ENCODE peak calls at places on chromosomes 7 and 10, in ten cellular contexts. One of them, this sample, is unnamed.
A peak's percentile ranks its signal among the peaks of the same experiment; 100 is the strongest.

GRCh38 chr10:44385423-44385725 is 477 bp upstream of the CXCL12 start:
- DNase-seq in WERI-Rb-1: no peak
- DNase-seq in bronchial epithelial cell: no peak
- DNase-seq in thoracic aorta: no peak
- DNase-seq in fibroblast of villous mesenchyme: no peak
- DNase-seq in IMR-90: no peak
- DNase-seq in colonic mucosa: no peak
- DNase-seq in cardiac fibroblast: no peak
- DNase-seq in WTC11: no peak
- DNase-seq in endothelial cell: no peak
- DNase-seq in this sample: no peak

GRCh38 chr10:22560391-22561239 is 153.8 kb downstream of the PIP4K2A start:
- DNase-seq in cardiac fibroblast: no peak
- DNase-seq in colonic mucosa: no peak
- DNase-seq in IMR-90: no peak
- DNase-seq in WTC11: no peak
- DNase-seq in fibroblast of villous mesenchyme: no peak
- DNase-seq in thoracic aorta: no peak
- DNase-seq in bronchial epithelial cell: no peak
- DNase-seq in endothelial cell: no peak
- DNase-seq in WERI-Rb-1: no peak
- DNase-seq in this sample: no peak

GRCh38 chr10:133275683-133276092 is 980 bp downstream of the ADAM8 start:
- DNase-seq in bronchial epithelial cell: peak; percentile 50
- DNase-seq in colonic mucosa: no peak
- DNase-seq in cardiac fibroblast: no peak
- DNase-seq in thoracic aorta: no peak
- DNase-seq in endothelial cell: no peak
- DNase-seq in fibroblast of villous mesenchyme: peak; percentile 7
- DNase-seq in WTC11: no peak
- DNase-seq in WERI-Rb-1: no peak
- DNase-seq in IMR-90: no peak
- DNase-seq in this sample: no peak

GRCh38 chr7:50657341-50657873 is 92.2 kb upstream of the DDC start:
- DNase-seq in WTC11: no peak
- DNase-seq in cardiac fibroblast: peak; percentile 93
- DNase-seq in colonic mucosa: peak; percentile 37
- DNase-seq in IMR-90: peak; percentile 12
- DNase-seq in thoracic aorta: peak; percentile 61
- DNase-seq in fibroblast of villous mesenchyme: peak; percentile 91
- DNase-seq in WERI-Rb-1: no peak
- DNase-seq in endothelial cell: no peak
- DNase-seq in bronchial epithelial cell: no peak
- DNase-seq in this sample: no peak

GRCh38 chr7:75660566-75661215 is 78.0 kb downstream of the HIP1 start:
- DNase-seq in WERI-Rb-1: no peak
- DNase-seq in IMR-90: no peak
- DNase-seq in endothelial cell: no peak
- DNase-seq in thoracic aorta: no peak
- DNase-seq in cardiac fibroblast: no peak
- DNase-seq in bronchial epithelial cell: no peak
- DNase-seq in WTC11: no peak
- DNase-seq in fibroblast of villous mesenchyme: no peak
- DNase-seq in colonic mucosa: no peak
- DNase-seq in this sample: no peak

GRCh38 chr10:47453435-47454293 is 30.3 kb downstream of the ANXA8 start:
- DNase-seq in cardiac fibroblast: no peak
- DNase-seq in thoracic aorta: no peak
- DNase-seq in bronchial epithelial cell: no peak
- DNase-seq in endothelial cell: no peak
- DNase-seq in WERI-Rb-1: no peak
- DNase-seq in WTC11: no peak
- DNase-seq in colonic mucosa: no peak
- DNase-seq in IMR-90: no peak
- DNase-seq in fibroblast of villous mesenchyme: no peak
- DNase-seq in this sample: no peak

GRCh38 chr10:95416270-95416669 is 125.5 kb upstream of the PDLIM1 start:
- DNase-seq in endothelial cell: no peak
- DNase-seq in IMR-90: no peak
- DNase-seq in WTC11: no peak
- DNase-seq in colonic mucosa: no peak
- DNase-seq in fibroblast of villous mesenchyme: no peak
- DNase-seq in thoracic aorta: no peak
- DNase-seq in cardiac fibroblast: no peak
- DNase-seq in bronchial epithelial cell: no peak
- DNase-seq in WERI-Rb-1: no peak
- DNase-seq in this sample: no peak

GRCh38 chr10:73095479-73096021 is 1.1 kb downstream of the P4HA1 start:
- DNase-seq in endothelial cell: peak; percentile 46
- DNase-seq in IMR-90: peak; percentile 82
- DNase-seq in bronchial epithelial cell: peak; percentile 30
- DNase-seq in WERI-Rb-1: peak; percentile 19
- DNase-seq in colonic mucosa: peak; percentile 79
- DNase-seq in thoracic aorta: no peak
- DNase-seq in cardiac fibroblast: peak; percentile 90
- DNase-seq in WTC11: peak; percentile 28
- DNase-seq in fibroblast of villous mesenchyme: peak; percentile 88
- DNase-seq in this sample: peak; percentile 62

GRCh38 chr10:26835025-26835424 is 25.7 kb downstream of the ABI1 start:
- DNase-seq in WERI-Rb-1: no peak
- DNase-seq in thoracic aorta: no peak
- DNase-seq in fibroblast of villous mesenchyme: no peak
- DNase-seq in endothelial cell: no peak
- DNase-seq in WTC11: no peak
- DNase-seq in bronchial epithelial cell: no peak
- DNase-seq in IMR-90: no peak
- DNase-seq in cardiac fibroblast: no peak
- DNase-seq in colonic mucosa: no peak
- DNase-seq in this sample: no peak

GRCh38 chr7:151378011-151378410 is 31.8 kb downstream of the WDR86 start:
- DNase-seq in endothelial cell: no peak
- DNase-seq in bronchial epithelial cell: no peak
- DNase-seq in thoracic aorta: no peak
- DNase-seq in WTC11: no peak
- DNase-seq in fibroblast of villous mesenchyme: no peak
- DNase-seq in IMR-90: no peak
- DNase-seq in cardiac fibroblast: no peak
- DNase-seq in WERI-Rb-1: no peak
- DNase-seq in colonic mucosa: no peak
- DNase-seq in this sample: no peak

GRCh38 chr10:35456175-35456574 is 119.9 kb downstream of the CCNY start:
- DNase-seq in endothelial cell: no peak
- DNase-seq in WERI-Rb-1: no peak
- DNase-seq in thoracic aorta: no peak
- DNase-seq in WTC11: no peak
- DNase-seq in fibroblast of villous mesenchyme: no peak
- DNase-seq in cardiac fibroblast: no peak
- DNase-seq in IMR-90: no peak
- DNase-seq in bronchial epithelial cell: no peak
- DNase-seq in colonic mucosa: no peak
- DNase-seq in this sample: no peak

GRCh38 chr10:7475046-7475860 is 64.4 kb upstream of the SFMBT2 start:
- DNase-seq in fibroblast of villous mesenchyme: no peak
- DNase-seq in cardiac fibroblast: peak; percentile 3
- DNase-seq in WTC11: peak; percentile 50
- DNase-seq in bronchial epithelial cell: no peak
- DNase-seq in endothelial cell: peak; percentile 60
- DNase-seq in IMR-90: no peak
- DNase-seq in colonic mucosa: peak; percentile 28
- DNase-seq in thoracic aorta: no peak
- DNase-seq in WERI-Rb-1: no peak
- DNase-seq in this sample: peak; percentile 35

GRCh38 chr10:48701139-48701901 is 16.6 kb downstream of the WDFY4 start:
- DNase-seq in colonic mucosa: peak; percentile 79
- DNase-seq in IMR-90: no peak
- DNase-seq in fibroblast of villous mesenchyme: no peak
- DNase-seq in WERI-Rb-1: no peak
- DNase-seq in cardiac fibroblast: no peak
- DNase-seq in bronchial epithelial cell: no peak
- DNase-seq in thoracic aorta: no peak
- DNase-seq in WTC11: no peak
- DNase-seq in endothelial cell: no peak
- DNase-seq in this sample: no peak

GRCh38 chr10:48700493-48700892 is 15.8 kb downstream of the WDFY4 start:
- DNase-seq in WERI-Rb-1: no peak
- DNase-seq in thoracic aorta: no peak
- DNase-seq in bronchial epithelial cell: no peak
- DNase-seq in IMR-90: no peak
- DNase-seq in colonic mucosa: no peak
- DNase-seq in WTC11: no peak
- DNase-seq in fibroblast of villous mesenchyme: no peak
- DNase-seq in endothelial cell: no peak
- DNase-seq in cardiac fibroblast: no peak
- DNase-seq in this sample: no peak

GRCh38 chr10:48703776-48704555 is 19.3 kb downstream of the WDFY4 start:
- DNase-seq in IMR-90: no peak
- DNase-seq in fibroblast of villous mesenchyme: no peak
- DNase-seq in colonic mucosa: no peak
- DNase-seq in bronchial epithelial cell: no peak
- DNase-seq in WTC11: no peak
- DNase-seq in WERI-Rb-1: no peak
- DNase-seq in endothelial cell: no peak
- DNase-seq in cardiac fibroblast: no peak
- DNase-seq in thoracic aorta: no peak
- DNase-seq in this sample: no peak

GRCh38 chr10:48700071-48700470 is 15.4 kb downstream of the WDFY4 start:
- DNase-seq in colonic mucosa: no peak
- DNase-seq in thoracic aorta: no peak
- DNase-seq in WTC11: no peak
- DNase-seq in WERI-Rb-1: no peak
- DNase-seq in fibroblast of villous mesenchyme: no peak
- DNase-seq in cardiac fibroblast: no peak
- DNase-seq in bronchial epithelial cell: no peak
- DNase-seq in IMR-90: no peak
- DNase-seq in endothelial cell: no peak
- DNase-seq in this sample: no peak

DNA sequence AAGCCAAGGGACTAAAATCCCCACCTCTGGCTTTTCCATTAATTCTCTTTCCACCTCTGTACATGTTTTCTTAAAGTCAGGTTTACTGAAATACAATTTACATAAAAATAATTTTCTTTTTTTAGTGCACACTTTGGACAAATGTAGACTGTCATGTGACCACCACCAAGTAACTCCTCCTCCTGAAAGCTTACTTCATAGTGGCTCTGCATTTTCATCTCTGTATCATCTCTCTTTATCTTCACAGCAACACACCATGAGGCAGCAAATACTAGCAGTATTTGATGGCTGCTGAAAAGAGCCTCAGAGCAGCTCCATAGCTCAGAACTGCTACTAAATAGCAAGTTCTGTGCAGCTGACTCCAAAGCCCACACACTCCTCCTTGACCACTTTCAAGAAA is 17.3 kb downstream of the WDFY4 start:
- DNase-seq in WTC11: no peak
- DNase-seq in WERI-Rb-1: no peak
- DNase-seq in endothelial cell: no peak
- DNase-seq in IMR-90: no peak
- DNase-seq in colonic mucosa: no peak
- DNase-seq in cardiac fibroblast: no peak
- DNase-seq in thoracic aorta: no peak
- DNase-seq in fibroblast of villous mesenchyme: no peak
- DNase-seq in bronchial epithelial cell: no peak
- DNase-seq in this sample: no peak
- TF ChIP-seq CTCF in WTC11: no peak
- TF ChIP-seq CTCF in WERI-Rb-1: no peak
- TF ChIP-seq CTCF in endothelial cell: no peak
- TF ChIP-seq CTCF in IMR-90: no peak
- TF ChIP-seq CTCF in colonic mucosa: no peak
- TF ChIP-seq CTCF in cardiac fibroblast: no peak
- TF ChIP-seq CTCF in thoracic aorta: no peak
- TF ChIP-seq CTCF in fibroblast of villous mesenchyme: no peak
- TF ChIP-seq CTCF in bronchial epithelial cell: no peak
- TF ChIP-seq CTCF in this sample: no peak

DNA sequence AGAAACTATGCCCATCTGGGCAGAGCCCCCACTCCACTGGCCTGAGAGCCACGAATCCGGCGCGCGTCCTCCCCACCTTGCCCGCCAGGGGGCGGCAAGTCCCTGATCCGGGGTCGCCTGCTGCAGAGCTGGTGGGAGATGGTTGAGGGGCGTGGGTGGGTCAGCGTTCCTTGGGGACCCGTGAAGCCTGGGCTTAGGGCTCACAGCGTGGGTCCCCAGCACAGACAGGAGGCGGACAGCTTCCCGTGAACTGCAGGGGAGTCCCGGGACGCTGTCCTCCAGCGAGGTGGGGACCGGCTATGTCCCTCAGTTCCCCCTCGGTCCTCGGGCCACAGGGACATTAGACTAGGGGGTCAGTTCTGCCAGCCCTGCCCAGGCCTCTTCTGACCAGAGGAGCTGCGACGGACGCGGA is 574 bp upstream of the POP7 start:
- DNase-seq in fibroblast of villous mesenchyme: peak; percentile 64
- DNase-seq in thoracic aorta: no peak
- DNase-seq in IMR-90: peak; percentile 59
- DNase-seq in WTC11: peak; percentile 90
- DNase-seq in WERI-Rb-1: peak; percentile 85
- DNase-seq in cardiac fibroblast: peak; percentile 75
- DNase-seq in colonic mucosa: peak; percentile 86
- DNase-seq in endothelial cell: peak; percentile 94
- DNase-seq in bronchial epithelial cell: peak; percentile 33
- DNase-seq in this sample: peak; percentile 93
- TF ChIP-seq CTCF in fibroblast of villous mesenchyme: peak; percentile 81
- TF ChIP-seq CTCF in thoracic aorta: peak; percentile 92
- TF ChIP-seq CTCF in IMR-90: peak; percentile 84
- TF ChIP-seq CTCF in WTC11: peak; percentile 93
- TF ChIP-seq CTCF in WERI-Rb-1: peak; percentile 91
- TF ChIP-seq CTCF in cardiac fibroblast: peak; percentile 94
- TF ChIP-seq CTCF in colonic mucosa: peak; percentile 98
- TF ChIP-seq CTCF in endothelial cell: peak; percentile 98
- TF ChIP-seq CTCF in bronchial epithelial cell: peak; percentile 93
- TF ChIP-seq CTCF in this sample: peak; percentile 94

GRCh38 chr7:46363688-46364087 is 442.6 kb upstream of the IGFBP3 start:
- DNase-seq in cardiac fibroblast: no peak
- DNase-seq in bronchial epithelial cell: no peak
- DNase-seq in endothelial cell: no peak
- DNase-seq in fibroblast of villous mesenchyme: no peak
- DNase-seq in WTC11: no peak
- DNase-seq in IMR-90: no peak
- DNase-seq in WERI-Rb-1: no peak
- DNase-seq in colonic mucosa: peak; percentile 21
- DNase-seq in thoracic aorta: no peak
- DNase-seq in this sample: no peak
- TF ChIP-seq CTCF in cardiac fibroblast: peak; percentile 1
- TF ChIP-seq CTCF in bronchial epithelial cell: no peak
- TF ChIP-seq CTCF in endothelial cell: peak; percentile 27
- TF ChIP-seq CTCF in fibroblast of villous mesenchyme: no peak
- TF ChIP-seq CTCF in WTC11: no peak
- TF ChIP-seq CTCF in IMR-90: no peak
- TF ChIP-seq CTCF in WERI-Rb-1: no peak
- TF ChIP-seq CTCF in colonic mucosa: no peak
- TF ChIP-seq CTCF in thoracic aorta: no peak
- TF ChIP-seq CTCF in this sample: peak; percentile 20

DNA sequence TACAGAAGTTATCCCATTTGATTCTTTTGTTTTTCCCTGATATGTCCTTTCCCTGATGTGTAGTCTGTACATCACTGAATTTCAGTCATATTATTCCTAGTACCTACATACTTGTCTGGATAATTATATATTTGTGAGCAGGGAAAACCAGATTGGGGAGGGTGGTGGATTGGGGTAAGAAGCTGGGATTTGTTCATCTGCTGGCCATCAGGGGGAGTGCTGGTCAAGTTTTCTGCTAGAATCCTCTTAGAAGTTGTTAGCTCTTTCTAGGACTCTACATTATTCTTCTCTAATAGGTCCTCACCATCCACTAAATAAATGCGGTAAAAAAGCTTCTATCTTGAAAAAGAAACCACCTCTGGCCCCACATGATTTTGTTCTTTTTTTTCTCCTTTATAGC is 232.7 kb upstream of the TAC1 start:
- DNase-seq in cardiac fibroblast: peak; percentile 19
- DNase-seq in endothelial cell: peak; percentile 42
- DNase-seq in WTC11: peak; percentile 51
- DNase-seq in WERI-Rb-1: peak; percentile 47
- DNase-seq in colonic mucosa: peak; percentile 27
- DNase-seq in thoracic aorta: no peak
- DNase-seq in fibroblast of villous mesenchyme: peak; percentile 5
- DNase-seq in bronchial epithelial cell: peak; percentile 46
- DNase-seq in IMR-90: no peak
- DNase-seq in this sample: peak; percentile 23
- TF ChIP-seq CTCF in cardiac fibroblast: peak; percentile 42
- TF ChIP-seq CTCF in endothelial cell: peak; percentile 46
- TF ChIP-seq CTCF in WTC11: no peak
- TF ChIP-seq CTCF in WERI-Rb-1: peak; percentile 78
- TF ChIP-seq CTCF in colonic mucosa: peak; percentile 38
- TF ChIP-seq CTCF in thoracic aorta: no peak
- TF ChIP-seq CTCF in fibroblast of villous mesenchyme: no peak
- TF ChIP-seq CTCF in bronchial epithelial cell: peak; percentile 63
- TF ChIP-seq CTCF in IMR-90: peak; percentile 4
- TF ChIP-seq CTCF in this sample: peak; percentile 53

This sample was measured in nephron progenitor cell.